ENCODE peak calls at places on chromosomes 7 and 10, in five cellular contexts. O, D, B, Z and E are unnamed samples.

GRCh38 chr10:93235686-93236085 is 162.0 kb downstream of the CYP26A1 start:
- DNase-seq in O (no peak), D (no peak), B (peak; percentile 37), Z (no peak), E (no peak)

GRCh38 chr10:74910604-74911355 is 84.4 kb downstream of the KAT6B start:
- DNase-seq in O (no peak), D (no peak), B (no peak), Z (no peak), E (no peak)

GRCh38 chr7:4006687-4007086 is 675.4 kb upstream of the FOXK1 start:
- DNase-seq in O (peak; percentile 83), D (no peak), B (peak; percentile 6), Z (no peak), E (peak; percentile 41)

GRCh38 chr7:99331002-99331401 is 5.3 kb downstream of the ARPC1A start:
- DNase-seq in O (peak; percentile 40), D (no peak), B (peak; percentile 21), Z (no peak), E (no peak)

GRCh38 chr7:148962515-148962822 is 65.8 kb downstream of the PDIA4 start:
- DNase-seq in O (no peak), D (no peak), B (no peak), Z (no peak), E (no peak)

GRCh38 chr10:116536810-116537209 is 8.9 kb upstream of the PNLIP start:
- DNase-seq in O (peak; percentile 67), D (no peak), B (no peak), Z (no peak), E (no peak)

GRCh38 chr7:24368161-24368560 is 84.2 kb downstream of the NPY start:
- DNase-seq in O (no peak), D (no peak), B (no peak), Z (no peak), E (no peak)

GRCh38 chr7:6367701-6368211 is 80.0 kb downstream of the DAGLB start:
- DNase-seq in O (peak; percentile 61), D (no peak), B (peak; percentile 43), Z (no peak), E (no peak)

GRCh38 chr7:158973440-158973839 is 117.1 kb downstream of the DYNC2I1 start:
- DNase-seq in O (no peak), D (peak; percentile 64), B (no peak), Z (peak; percentile 29), E (no peak)

GRCh38 chr7:69309601-69310000 is 288.7 kb upstream of the AUTS2 start:
- DNase-seq in O (no peak), D (no peak), B (peak; percentile 5), Z (no peak), E (no peak)

GRCh38 chr7:144027974-144028373 is 20.8 kb upstream of the OR2A5 start:
- DNase-seq in O (no peak), D (no peak), B (no peak), Z (no peak), E (no peak)

GRCh38 chr7:123199869-123200268 is at the start of gene SLC13A1:
- DNase-seq in O (no peak), D (no peak), B (no peak), Z (no peak), E (no peak)

GRCh38 chr7:75807452-75807851 is 6.2 kb downstream of the CCL24 start:
- DNase-seq in O (no peak), D (no peak), B (no peak), Z (no peak), E (no peak)

GRCh38 chr10:47055386-47056382 is 144.5 kb downstream of the PTPN20 start:
- DNase-seq in O (no peak), D (no peak), B (no peak), Z (no peak), E (peak; percentile 55)

GRCh38 chr7:106143711-106144347 is 31.7 kb upstream of the SYPL1 start:
- DNase-seq in O (no peak), D (no peak), B (no peak), Z (no peak), E (no peak)

GRCh38 chr7:45568536-45569289 is 5.5 kb upstream of the ADCY1 start:
- DNase-seq in O (no peak), D (no peak), B (no peak), Z (no peak), E (peak; percentile 63)

GRCh38 chr10:129360046-129360445 is 107.0 kb upstream of the MGMT start:
- DNase-seq in O (no peak), D (no peak), B (no peak), Z (no peak), E (no peak)

GRCh38 chr10:15585303-15585715 is 134.4 kb downstream of the ITGA8 start:
- DNase-seq in O (peak; percentile 20), D (peak; percentile 51), B (peak; percentile 5), Z (peak; percentile 70), E (peak; percentile 81)

GRCh38 chr7:115146148-115146547 is 224.3 kb downstream of the MDFIC start:
- DNase-seq in O (peak; percentile 68), D (peak; percentile 7), B (no peak), Z (no peak), E (no peak)

GRCh38 chr10:128268015-128268722 is 141.9 kb upstream of the MKI67 start:
- DNase-seq in O (no peak), D (peak; percentile 31), B (peak; percentile 1), Z (no peak), E (no peak)

GRCh38 chr7:122304604-122304975 is at the start of gene FEZF1:
- DNase-seq in O (no peak), D (peak; percentile 53), B (no peak), Z (no peak), E (no peak)

GRCh38 chr10:108735380-108735779 is 1187.9 kb downstream of the XPNPEP1 start:
- DNase-seq in O (peak; percentile 8), D (no peak), B (peak; percentile 97), Z (no peak), E (no peak)

GRCh38 chr10:38605153-38605661 is 511.1 kb downstream of the ZNF37A start:
- DNase-seq in O (no peak), D (no peak), B (no peak), Z (no peak), E (no peak)

GRCh38 chr7:92835851-92836488 is 403 bp downstream of the CDK6 start:
- DNase-seq in O (no peak), D (no peak), B (peak; percentile 43), Z (peak; percentile 48), E (no peak)

GRCh38 chr10:6501931-6502330 is 78.1 kb downstream of the PRKCQ start:
- DNase-seq in O (peak; percentile 96), D (no peak), B (peak; percentile 1), Z (no peak), E (no peak)

GRCh38 chr10:4512557-4513286 is 313.3 kb upstream of the AKR1E2 start:
- DNase-seq in O (peak; percentile 70), D (peak; percentile 36), B (peak; percentile 59), Z (peak; percentile 44), E (no peak)

GRCh38 chr10:50260791-50261281 is 9.5 kb upstream of the ASAH2 start:
- DNase-seq in O (peak; percentile 27), D (no peak), B (peak; percentile 63), Z (no peak), E (no peak)

GRCh38 chr7:26449175-26450165 is 157.8 kb downstream of the SNX10 start:
- DNase-seq in O (peak; percentile 84), D (no peak), B (peak; percentile 82), Z (no peak), E (no peak)

GRCh38 chr10:4546500-4546899 is 279.5 kb upstream of the AKR1E2 start:
- DNase-seq in O (peak; percentile 82), D (peak; percentile 16), B (peak; percentile 94), Z (no peak), E (no peak)

GRCh38 chr7:156827587-156828203 is 65.3 kb downstream of the LMBR1 start:
- DNase-seq in O (no peak), D (peak; percentile 8), B (peak; percentile 16), Z (no peak), E (no peak)

GRCh38 chr10:60372436-60372835 is 17.2 kb downstream of the ANK3 start:
- DNase-seq in O (no peak), D (no peak), B (no peak), Z (no peak), E (no peak)

GRCh38 chr7:78143661-78144060 is 345.1 kb downstream of the PHTF2 start:
- DNase-seq in O (no peak), D (no peak), B (no peak), Z (no peak), E (no peak)

GRCh38 chr7:78140109-78140508 is 341.5 kb downstream of the PHTF2 start:
- DNase-seq in O (no peak), D (no peak), B (no peak), Z (no peak), E (no peak)

GRCh38 chr7:78141533-78142281 is 343.1 kb downstream of the PHTF2 start:
- DNase-seq in O (no peak), D (no peak), B (peak; percentile 87), Z (no peak), E (no peak)

GRCh38 chr7:78134748-78135147 is 336.2 kb downstream of the PHTF2 start:
- DNase-seq in O (no peak), D (no peak), B (no peak), Z (no peak), E (no peak)

DNA sequence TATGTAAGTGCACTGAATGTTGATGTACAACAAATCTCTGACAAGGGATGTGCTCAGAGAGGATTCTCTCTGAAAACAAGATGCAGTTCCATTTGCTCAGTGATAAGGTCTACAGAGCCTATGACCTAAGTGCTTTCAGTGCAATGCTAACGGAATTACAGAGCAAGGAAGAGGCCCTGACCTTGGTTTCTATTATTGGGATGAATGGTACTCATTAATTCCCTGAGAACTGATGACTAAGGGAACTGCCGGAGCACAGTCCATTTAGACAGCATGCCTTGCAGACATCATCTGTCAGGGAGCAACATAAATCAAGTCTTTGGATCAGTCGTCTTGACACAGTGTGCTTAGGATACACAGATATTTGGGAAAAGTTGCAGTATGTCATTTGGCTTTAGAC is 340.8 kb downstream of the PHTF2 start:
- DNase-seq in O (no peak), D (no peak), B (peak; percentile 67), Z (no peak), E (no peak)
- H3K27ac ChIP-seq in O (no peak overlapping the region), D (no peak overlapping the region), B (no peak overlapping the region), Z (no peak overlapping the region), E (no peak overlapping the region)

DNA sequence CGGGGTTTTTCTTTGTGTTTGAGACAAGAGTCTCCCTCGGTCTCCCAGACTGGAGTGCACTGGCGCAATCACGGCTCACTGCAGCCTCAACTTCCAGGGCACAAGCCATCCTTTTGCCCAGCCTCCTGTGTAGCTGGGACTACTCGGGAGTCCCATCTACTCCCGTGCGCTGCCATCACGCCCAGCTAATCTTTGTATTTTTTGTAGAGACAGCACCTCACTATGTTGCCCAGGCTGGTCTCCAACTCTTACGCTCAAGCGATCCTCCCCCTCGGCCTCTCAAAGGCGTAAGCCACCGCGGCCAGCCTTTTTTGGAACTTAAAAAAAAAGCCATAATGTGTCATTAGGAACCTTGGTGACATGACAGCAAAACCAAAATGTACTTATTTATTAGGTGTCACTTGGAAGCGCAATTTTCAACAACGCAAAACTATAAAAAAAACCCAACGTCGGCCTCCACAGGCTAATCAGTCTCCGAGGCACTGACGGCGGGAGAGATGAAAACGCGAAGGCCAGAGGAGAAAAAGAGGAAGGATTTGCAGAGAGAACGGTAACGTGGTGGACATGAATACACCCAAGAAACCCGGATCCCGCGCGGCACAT is 911 bp upstream of the HNRNPH3 start:
- DNase-seq in O (no peak), D (no peak), B (peak; percentile 40), Z (peak; percentile 27), E (peak; percentile 78)
- H3K4me3 ChIP-seq in O (peak overlapping the region; percentile 69), D (peak overlapping the region; percentile 90), B (peak overlapping the region; percentile 91), Z (peak overlapping the region; percentile 49), E (peak overlapping the region; percentile 91)

GRCh38 chr10:119246862-119247549 is 39.6 kb downstream of the GRK5 start:
- DNase-seq in O (no peak), D (no peak), B (peak; percentile 95), Z (no peak), E (peak; percentile 89)
- TF ChIP-seq CTCF in O (no peak), D (no peak), B (no peak), Z (no peak), E (no peak)

GRCh38 chr7:65980478-65981250 is 1.3 kb downstream of the GUSB start:
- DNase-seq in O (no peak), D (no peak), B (peak; percentile 19), Z (peak; percentile 55), E (no peak)
- H3K27ac ChIP-seq in O (peak overlapping the region; percentile 0), D (peak overlapping the region; percentile 10), B (peak overlapping the region; percentile 53), Z (peak overlapping the region; percentile 85), E (peak overlapping the region; percentile 63)